ENCODE peak calls at places on chromosomes 13 and 19, in six cellular contexts. One of them, this sample, is unnamed.

GRCh38 chr13:57408312-57408711 is 223.2 kb upstream of the PCDH17 start:
- DNase-seq in left lung: no peak
- DNase-seq in hepatocyte: no peak
- DNase-seq in CD8-positive, alpha-beta memory T cell: no peak
- DNase-seq in dorsolateral prefrontal cortex: no peak
- DNase-seq in A549: no peak
- DNase-seq in this sample: no peak

GRCh38 chr19:42242071-42242511 is 311 bp downstream of the GSK3A start:
- DNase-seq in hepatocyte: peak; percentile 49
- DNase-seq in dorsolateral prefrontal cortex: no peak
- DNase-seq in A549: no peak
- DNase-seq in CD8-positive, alpha-beta memory T cell: no peak
- DNase-seq in left lung: no peak
- DNase-seq in this sample: no peak

GRCh38 chr13:44801990-44802389 is 187.3 kb downstream of the NUFIP1 start:
- DNase-seq in CD8-positive, alpha-beta memory T cell: no peak
- DNase-seq in dorsolateral prefrontal cortex: no peak
- DNase-seq in left lung: peak; percentile 52
- DNase-seq in hepatocyte: peak; percentile 38
- DNase-seq in A549: no peak
- DNase-seq in this sample: no peak

GRCh38 chr13:106246817-106247216 is 288.6 kb downstream of the EFNB2 start:
- DNase-seq in hepatocyte: no peak
- DNase-seq in left lung: no peak
- DNase-seq in CD8-positive, alpha-beta memory T cell: no peak
- DNase-seq in dorsolateral prefrontal cortex: no peak
- DNase-seq in A549: no peak
- DNase-seq in this sample: no peak

GRCh38 chr13:42497798-42498197 is 76.2 kb upstream of the TNFSF11 start:
- DNase-seq in dorsolateral prefrontal cortex: no peak
- DNase-seq in CD8-positive, alpha-beta memory T cell: no peak
- DNase-seq in A549: no peak
- DNase-seq in left lung: no peak
- DNase-seq in hepatocyte: peak; percentile 13
- DNase-seq in this sample: no peak

GRCh38 chr13:79626924-79627323 is 146.0 kb downstream of the NDFIP2 start:
- DNase-seq in A549: no peak
- DNase-seq in dorsolateral prefrontal cortex: no peak
- DNase-seq in CD8-positive, alpha-beta memory T cell: no peak
- DNase-seq in hepatocyte: no peak
- DNase-seq in left lung: no peak
- DNase-seq in this sample: no peak

GRCh38 chr13:78601124-78601885 is 2.0 kb downstream of the POU4F1 start:
- DNase-seq in dorsolateral prefrontal cortex: no peak
- DNase-seq in CD8-positive, alpha-beta memory T cell: no peak
- DNase-seq in left lung: no peak
- DNase-seq in A549: no peak
- DNase-seq in hepatocyte: peak; percentile 55
- DNase-seq in this sample: no peak

GRCh38 chr19:1168877-1169791 is 4.9 kb downstream of the SBNO2 start:
- DNase-seq in left lung: no peak
- DNase-seq in hepatocyte: no peak
- DNase-seq in A549: no peak
- DNase-seq in dorsolateral prefrontal cortex: no peak
- DNase-seq in CD8-positive, alpha-beta memory T cell: no peak
- DNase-seq in this sample: no peak

GRCh38 chr19:23273022-23273593 is 22.9 kb upstream of the ZNF724 start:
- DNase-seq in left lung: no peak
- DNase-seq in CD8-positive, alpha-beta memory T cell: peak; percentile 26
- DNase-seq in hepatocyte: no peak
- DNase-seq in dorsolateral prefrontal cortex: no peak
- DNase-seq in A549: no peak
- DNase-seq in this sample: no peak

GRCh38 chr13:63288576-63288975 is 1872.9 kb upstream of the PCDH20 start:
- DNase-seq in left lung: no peak
- DNase-seq in CD8-positive, alpha-beta memory T cell: no peak
- DNase-seq in hepatocyte: no peak
- DNase-seq in dorsolateral prefrontal cortex: no peak
- DNase-seq in A549: no peak
- DNase-seq in this sample: no peak

GRCh38 chr13:36718146-36718545 is 44.3 kb downstream of the SERTM1 start:
- DNase-seq in left lung: no peak
- DNase-seq in dorsolateral prefrontal cortex: no peak
- DNase-seq in hepatocyte: no peak
- DNase-seq in A549: no peak
- DNase-seq in CD8-positive, alpha-beta memory T cell: no peak
- DNase-seq in this sample: no peak

GRCh38 chr13:94239135-94239534 is 240.3 kb downstream of the DCT start:
- DNase-seq in hepatocyte: no peak
- DNase-seq in CD8-positive, alpha-beta memory T cell: peak; percentile 32
- DNase-seq in dorsolateral prefrontal cortex: no peak
- DNase-seq in A549: no peak
- DNase-seq in left lung: no peak
- DNase-seq in this sample: no peak

GRCh38 chr13:21063031-21063430 is 1.6 kb upstream of the LATS2 start:
- DNase-seq in CD8-positive, alpha-beta memory T cell: no peak
- DNase-seq in A549: no peak
- DNase-seq in hepatocyte: no peak
- DNase-seq in dorsolateral prefrontal cortex: no peak
- DNase-seq in left lung: no peak
- DNase-seq in this sample: no peak

GRCh38 chr13:99359493-99359892 is 52.3 kb upstream of the GPR183 start:
- DNase-seq in A549: no peak
- DNase-seq in dorsolateral prefrontal cortex: no peak
- DNase-seq in CD8-positive, alpha-beta memory T cell: no peak
- DNase-seq in left lung: no peak
- DNase-seq in hepatocyte: no peak
- DNase-seq in this sample: no peak

GRCh38 chr13:63308585-63308984 is 1892.9 kb upstream of the PCDH20 start:
- DNase-seq in dorsolateral prefrontal cortex: no peak
- DNase-seq in left lung: no peak
- DNase-seq in CD8-positive, alpha-beta memory T cell: no peak
- DNase-seq in hepatocyte: no peak
- DNase-seq in A549: no peak
- DNase-seq in this sample: no peak

GRCh38 chr13:35761440-35762252 is 285.2 kb upstream of the MAB21L1 start:
- DNase-seq in A549: no peak
- DNase-seq in hepatocyte: no peak
- DNase-seq in dorsolateral prefrontal cortex: no peak
- DNase-seq in CD8-positive, alpha-beta memory T cell: no peak
- DNase-seq in left lung: no peak
- DNase-seq in this sample: no peak

GRCh38 chr13:44311011-44311481 is 62.6 kb upstream of the SERP2 start:
- DNase-seq in dorsolateral prefrontal cortex: no peak
- DNase-seq in CD8-positive, alpha-beta memory T cell: no peak
- DNase-seq in hepatocyte: no peak
- DNase-seq in A549: no peak
- DNase-seq in left lung: peak; percentile 49
- DNase-seq in this sample: no peak

GRCh38 chr19:48918801-48919247 is 14.7 kb upstream of the DHDH start:
- DNase-seq in left lung: no peak
- DNase-seq in A549: no peak
- DNase-seq in hepatocyte: no peak
- DNase-seq in CD8-positive, alpha-beta memory T cell: no peak
- DNase-seq in dorsolateral prefrontal cortex: no peak
- DNase-seq in this sample: no peak

GRCh38 chr19:289651-290538 is 1.3 kb downstream of the PLPP2 start:
- DNase-seq in left lung: no peak
- DNase-seq in CD8-positive, alpha-beta memory T cell: no peak
- DNase-seq in hepatocyte: peak; percentile 71
- DNase-seq in dorsolateral prefrontal cortex: no peak
- DNase-seq in A549: peak; percentile 83
- DNase-seq in this sample: no peak

GRCh38 chr19:38793671-38794070 is 4.7 kb downstream of the LGALS7B start:
- DNase-seq in A549: no peak
- DNase-seq in CD8-positive, alpha-beta memory T cell: no peak
- DNase-seq in hepatocyte: no peak
- DNase-seq in dorsolateral prefrontal cortex: no peak
- DNase-seq in left lung: no peak
- DNase-seq in this sample: no peak

GRCh38 chr13:112446347-112446861 is 70.2 kb downstream of the SPACA7 start:
- DNase-seq in dorsolateral prefrontal cortex: no peak
- DNase-seq in left lung: no peak
- DNase-seq in A549: no peak
- DNase-seq in CD8-positive, alpha-beta memory T cell: no peak
- DNase-seq in hepatocyte: no peak
- DNase-seq in this sample: no peak

GRCh38 chr19:41869374-41869955 is 7.6 kb upstream of the CD79A start:
- DNase-seq in CD8-positive, alpha-beta memory T cell: no peak
- DNase-seq in A549: no peak
- DNase-seq in dorsolateral prefrontal cortex: no peak
- DNase-seq in left lung: no peak
- DNase-seq in hepatocyte: no peak
- DNase-seq in this sample: no peak

GRCh38 chr13:36818483-36819063 is 449 bp upstream of the RFXAP start:
- DNase-seq in left lung: no peak
- DNase-seq in dorsolateral prefrontal cortex: no peak
- DNase-seq in hepatocyte: no peak
- DNase-seq in A549: no peak
- DNase-seq in CD8-positive, alpha-beta memory T cell: no peak
- DNase-seq in this sample: no peak

GRCh38 chr13:91381371-91381770 is 17.1 kb upstream of the GPC5 start:
- DNase-seq in left lung: no peak
- DNase-seq in hepatocyte: peak; percentile 23
- DNase-seq in CD8-positive, alpha-beta memory T cell: no peak
- DNase-seq in dorsolateral prefrontal cortex: no peak
- DNase-seq in A549: no peak
- DNase-seq in this sample: no peak

GRCh38 chr13:40158218-40158617 is 502.8 kb downstream of the COG6 start:
- DNase-seq in dorsolateral prefrontal cortex: no peak
- DNase-seq in left lung: no peak
- DNase-seq in A549: no peak
- DNase-seq in hepatocyte: no peak
- DNase-seq in CD8-positive, alpha-beta memory T cell: no peak
- DNase-seq in this sample: no peak

GRCh38 chr13:114283581-114283980 is 2.2 kb downstream of the UPF3A start:
- DNase-seq in dorsolateral prefrontal cortex: no peak
- DNase-seq in A549: no peak
- DNase-seq in hepatocyte: peak; percentile 21
- DNase-seq in left lung: no peak
- DNase-seq in CD8-positive, alpha-beta memory T cell: no peak
- DNase-seq in this sample: no peak
- H3K4me3 ChIP-seq in dorsolateral prefrontal cortex: no peak overlapping the region
- H3K4me3 ChIP-seq in A549: no peak overlapping the region
- H3K4me3 ChIP-seq in hepatocyte: no peak overlapping the region
- H3K4me3 ChIP-seq in left lung: no peak overlapping the region
- H3K4me3 ChIP-seq in CD8-positive, alpha-beta memory T cell: peak overlapping the region; percentile 23
- H3K4me3 ChIP-seq in this sample: no peak overlapping the region

DNA sequence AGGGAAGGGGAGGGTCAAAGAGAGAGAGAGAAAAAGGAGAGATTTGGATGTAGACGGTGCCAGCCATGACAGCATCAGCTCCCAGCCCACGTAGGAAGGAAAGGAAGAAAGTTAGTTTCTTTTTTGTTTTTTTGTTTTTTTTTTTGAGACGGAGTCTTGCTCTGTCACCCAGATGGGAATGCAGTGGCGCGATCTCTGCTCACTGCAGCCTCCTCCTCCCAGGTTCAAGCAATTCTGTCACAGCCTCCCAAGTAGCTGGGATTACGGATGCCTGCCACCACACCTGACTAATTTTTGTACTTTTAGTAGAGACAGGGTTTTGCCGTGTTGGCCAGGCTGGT is 27.6 kb downstream of the ELL start:
- DNase-seq in A549: no peak
- DNase-seq in CD8-positive, alpha-beta memory T cell: no peak
- DNase-seq in dorsolateral prefrontal cortex: no peak
- DNase-seq in left lung: no peak
- DNase-seq in hepatocyte: no peak
- DNase-seq in this sample: no peak
- H3K4me3 ChIP-seq in A549: no peak overlapping the region
- H3K4me3 ChIP-seq in CD8-positive, alpha-beta memory T cell: peak overlapping the region; percentile 21
- H3K4me3 ChIP-seq in dorsolateral prefrontal cortex: no peak overlapping the region
- H3K4me3 ChIP-seq in left lung: no peak overlapping the region
- H3K4me3 ChIP-seq in hepatocyte: no peak overlapping the region
- H3K4me3 ChIP-seq in this sample: no peak overlapping the region

DNA sequence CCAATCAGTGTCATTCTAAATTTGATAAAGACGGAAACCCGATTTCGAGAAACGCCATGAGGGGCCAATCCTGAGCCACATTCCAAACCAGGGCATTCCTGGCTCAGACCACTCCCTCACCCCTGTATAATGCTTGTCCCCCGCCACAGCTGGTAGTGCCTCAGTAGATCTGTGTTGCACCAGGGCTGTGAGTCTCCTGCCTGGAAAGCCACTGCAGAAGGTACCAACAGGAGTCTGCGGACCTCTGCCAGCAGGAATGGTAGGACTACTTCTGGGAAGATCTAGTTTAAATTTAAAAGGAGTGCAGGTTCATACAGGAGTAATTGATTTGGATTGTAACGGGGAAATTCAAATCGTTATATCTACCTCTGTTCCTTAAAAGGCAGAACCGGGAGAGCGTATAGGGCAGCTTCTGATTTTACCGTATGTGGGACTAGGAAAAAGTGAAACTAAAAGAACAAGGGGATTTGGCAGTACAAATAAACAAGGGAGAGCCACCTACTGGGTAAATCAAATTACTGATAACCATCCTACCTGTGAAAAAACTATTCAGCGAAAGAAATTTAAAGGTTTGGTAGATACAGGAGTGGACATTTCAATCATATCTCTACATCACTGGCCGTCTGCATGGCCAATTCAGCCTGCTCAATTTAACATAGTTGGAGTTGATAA is 20.8 kb upstream of the ZNF266 start:
- DNase-seq in A549: no peak
- DNase-seq in CD8-positive, alpha-beta memory T cell: no peak
- DNase-seq in dorsolateral prefrontal cortex: no peak
- DNase-seq in hepatocyte: no peak
- DNase-seq in left lung: no peak
- DNase-seq in this sample: no peak
- H3K4me3 ChIP-seq in A549: no peak overlapping the region
- H3K4me3 ChIP-seq in CD8-positive, alpha-beta memory T cell: no peak overlapping the region
- H3K4me3 ChIP-seq in dorsolateral prefrontal cortex: no peak overlapping the region
- H3K4me3 ChIP-seq in hepatocyte: no peak overlapping the region
- H3K4me3 ChIP-seq in left lung: no peak overlapping the region
- H3K4me3 ChIP-seq in this sample: no peak overlapping the region

GRCh38 chr13:98300956-98301641 is 124.0 kb upstream of the RNF113B start:
- DNase-seq in hepatocyte: peak; percentile 57
- DNase-seq in left lung: no peak
- DNase-seq in A549: no peak
- DNase-seq in CD8-positive, alpha-beta memory T cell: no peak
- DNase-seq in dorsolateral prefrontal cortex: no peak
- DNase-seq in this sample: no peak
- H3K4me3 ChIP-seq in hepatocyte: no peak overlapping the region
- H3K4me3 ChIP-seq in left lung: no peak overlapping the region
- H3K4me3 ChIP-seq in A549: no peak overlapping the region
- H3K4me3 ChIP-seq in CD8-positive, alpha-beta memory T cell: no peak overlapping the region
- H3K4me3 ChIP-seq in dorsolateral prefrontal cortex: no peak overlapping the region
- H3K4me3 ChIP-seq in this sample: no peak overlapping the region

This sample was measured in iPS DF 6.9.